ENCODE peak calls at places on chromosomes 11 and 22, in five cellular contexts. Y is A549, V is H1, L is tibial nerve, R is transverse colon. G is an unnamed sample.

GRCh38 chr22:29520851-29521250 is 32.7 kb downstream of the THOC5 start:
- DNase-seq in Y (no peak), V (no peak), L (no peak), R (no peak), G (no peak)

GRCh38 chr11:64864473-64865285 is 13.7 kb downstream of the EHD1 start:
- DNase-seq in Y (no peak), V (no peak), L (peak; percentile 42), R (peak; percentile 66), G (peak; percentile 75)

GRCh38 chr11:97794876-97795275 is 1225.9 kb upstream of the CNTN5 start:
- DNase-seq in Y (no peak), V (no peak), L (no peak), R (no peak), G (no peak)

GRCh38 chr11:23539556-23539955 is 679.3 kb upstream of the CCDC179 start:
- DNase-seq in Y (no peak), V (no peak), L (no peak), R (no peak), G (no peak)

GRCh38 chr22:36327922-36328551 is 59.7 kb downstream of the MYH9 start:
- DNase-seq in Y (no peak), V (no peak), L (no peak), R (no peak), G (no peak)

GRCh38 chr11:120130176-120130980 is 7.5 kb downstream of the TRIM29 start:
- DNase-seq in Y (no peak), V (no peak), L (no peak), R (peak; percentile 7), G (no peak)

GRCh38 chr11:45655831-45656230 is 9.6 kb downstream of the CHST1 start:
- DNase-seq in Y (no peak), V (no peak), L (no peak), R (no peak), G (no peak)

GRCh38 chr22:37764622-37765021 is 43.1 kb upstream of the GCAT start:
- DNase-seq in Y (no peak), V (no peak), L (no peak), R (no peak), G (peak; percentile 48)

GRCh38 chr11:67275606-67276409 is 9.5 kb downstream of the GRK2 start:
- DNase-seq in Y (no peak), V (no peak), L (no peak), R (no peak), G (no peak)

GRCh38 chr11:27694992-27695391 is 5.3 kb downstream of the BDNF start:
- DNase-seq in Y (no peak), V (no peak), L (no peak), R (no peak), G (no peak)

GRCh38 chr11:75776546-75776945 is 8.0 kb downstream of the DGAT2 start:
- DNase-seq in Y (no peak), V (no peak), L (no peak), R (no peak), G (peak; percentile 2)

GRCh38 chr11:75771646-75772410 is 3.2 kb downstream of the DGAT2 start:
- DNase-seq in Y (no peak), V (no peak), L (no peak), R (peak; percentile 14), G (peak; percentile 23)

GRCh38 chr11:75775056-75775455 is 6.5 kb downstream of the DGAT2 start:
- DNase-seq in Y (no peak), V (no peak), L (no peak), R (no peak), G (no peak)

GRCh38 chr11:75777461-75778110 is 9.0 kb downstream of the DGAT2 start:
- DNase-seq in Y (no peak), V (no peak), L (no peak), R (no peak), G (no peak)

GRCh38 chr11:75773595-75774353 is 5.2 kb downstream of the DGAT2 start:
- DNase-seq in Y (no peak), V (no peak), L (no peak), R (peak; percentile 18), G (no peak)
- TF ChIP-seq EP300 in Y (no peak), V (no peak), L (no peak), R (no peak), G (no peak)

DNA sequence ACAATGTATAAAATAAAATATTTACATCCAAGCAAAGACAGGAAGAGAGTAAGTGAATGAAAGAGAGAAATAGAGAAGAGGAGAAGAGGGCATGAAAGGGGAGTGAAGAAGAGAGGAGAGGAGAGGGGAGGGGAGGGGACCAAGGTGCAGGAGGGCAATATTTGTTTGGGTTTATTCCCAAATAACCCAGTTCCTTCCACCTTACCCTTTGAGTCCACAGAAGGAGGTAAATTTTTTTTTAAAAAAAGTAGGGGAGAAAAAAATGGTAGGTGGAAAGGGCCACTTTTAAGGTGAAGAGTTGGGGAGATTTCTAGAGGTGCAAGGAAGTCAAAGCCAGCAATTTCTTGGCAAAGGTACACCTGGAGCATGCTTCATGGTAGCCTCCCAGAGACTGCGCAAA is 2.1 kb upstream of the OR5AN1 start:
- DNase-seq in Y (no peak), V (no peak), L (no peak), R (no peak), G (no peak)
- H3K9me3 ChIP-seq in Y (no peaks in the 10 kb centered on the region), V (no peaks in the 10 kb centered on the region), L (peaks cover 4% of the 10 kb centered on the region), R (no peaks in the 10 kb centered on the region), G (no peaks in the 10 kb centered on the region)

DNA sequence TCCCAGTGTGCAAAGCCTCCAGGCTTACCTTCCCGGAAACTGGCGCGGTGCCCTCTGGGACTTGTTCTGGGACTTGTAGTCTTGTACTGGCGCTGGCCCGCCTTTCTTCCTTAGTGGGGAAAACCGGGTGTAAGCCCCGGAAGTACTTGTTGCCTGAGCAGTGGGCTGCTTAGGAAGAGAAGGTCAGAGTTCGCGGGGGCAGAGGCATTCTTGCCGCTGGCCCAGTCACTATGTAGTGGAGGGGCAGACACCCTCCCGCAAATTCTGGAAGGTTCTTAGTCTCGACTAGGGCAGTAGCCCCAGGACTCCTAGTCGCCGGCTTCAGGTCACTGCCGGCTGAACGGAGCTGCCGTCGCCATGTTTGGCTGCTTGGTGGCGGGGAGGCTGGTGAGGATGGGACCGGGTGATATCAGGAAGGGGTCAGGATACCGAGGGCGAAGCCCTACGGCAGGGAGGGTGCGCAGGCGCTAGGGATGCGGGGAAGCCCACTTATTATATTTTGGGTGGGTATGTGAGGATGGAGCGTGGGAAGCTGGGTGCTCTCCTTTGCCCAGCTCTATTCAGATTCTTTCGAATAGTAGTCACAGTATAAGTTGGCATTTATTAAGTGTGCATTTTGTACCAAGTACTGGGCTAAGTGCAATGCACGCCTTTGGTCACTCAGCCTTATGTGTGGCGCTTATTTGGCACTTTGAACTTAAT is at the start of gene HIKESHI:
- DNase-seq in Y (peak; percentile 93), V (peak; percentile 90), L (peak; percentile 100), R (peak; percentile 100), G (peak; percentile 99)
- TF ChIP-seq EP300 in Y (no peak), V (no peak), L (peak; percentile 91), R (no peak), G (no peak)

GRCh38 chr22:47304854-47305253 is 542.4 kb downstream of the TBC1D22A start:
- DNase-seq in Y (no peak), V (no peak), L (no peak), R (no peak), G (no peak)
- H3K9me3 ChIP-seq in Y (no peaks in the 10 kb centered on the region), V (peaks cover 95% of the 10 kb centered on the region), L (no peaks in the 10 kb centered on the region), R (no peaks in the 10 kb centered on the region), G (no peaks in the 10 kb centered on the region)

GRCh38 chr22:43128928-43129424 is 14.2 kb downstream of the MCAT start:
- DNase-seq in Y (no peak), V (peak; percentile 57), L (no peak), R (peak; percentile 77), G (no peak)

GRCh38 chr22:43129426-43130425 is 13.5 kb downstream of the MCAT start:
- DNase-seq in Y (no peak), V (no peak), L (no peak), R (no peak), G (no peak)

GRCh38 chr22:43128116-43128515 is 15.1 kb downstream of the MCAT start:
- DNase-seq in Y (no peak), V (no peak), L (no peak), R (peak; percentile 30), G (no peak)

GRCh38 chr22:43127166-43127908 is 15.9 kb downstream of the MCAT start:
- DNase-seq in Y (no peak), V (no peak), L (no peak), R (peak; percentile 88), G (no peak)

GRCh38 chr22:43126506-43127165 is 16.1 kb downstream of the BIK start:
- DNase-seq in Y (peak; percentile 85), V (peak; percentile 51), L (no peak), R (peak; percentile 72), G (no peak)
- TF ChIP-seq EP300 in Y (no peak), V (no peak), L (no peak), R (no peak), G (no peak)

GRCh38 chr22:49166211-49166610 is 661.5 kb downstream of the BRD1 start:
- DNase-seq in Y (no peak), V (no peak), L (no peak), R (no peak), G (no peak)

GRCh38 chr22:49163960-49164690 is 663.5 kb downstream of the BRD1 start:
- DNase-seq in Y (no peak), V (no peak), L (no peak), R (no peak), G (no peak)

GRCh38 chr22:49166746-49167145 is 660.9 kb downstream of the BRD1 start:
- DNase-seq in Y (no peak), V (no peak), L (no peak), R (no peak), G (no peak)

GRCh38 chr22:49163258-49163959 is 664.3 kb downstream of the BRD1 start:
- DNase-seq in Y (no peak), V (no peak), L (no peak), R (no peak), G (no peak)

GRCh38 chr22:49164773-49165320 is 662.8 kb downstream of the BRD1 start:
- DNase-seq in Y (no peak), V (no peak), L (no peak), R (no peak), G (no peak)
- H3K9me3 ChIP-seq in Y (no peaks in the 10 kb centered on the region), V (peaks cover 6% of the 10 kb centered on the region), L (peaks cover 5% of the 10 kb centered on the region), R (no peaks in the 10 kb centered on the region), G (no peaks in the 10 kb centered on the region)

GRCh38 chr11:86461892-86462291 is 87.2 kb downstream of the CCDC81 start:
- DNase-seq in Y (no peak), V (no peak), L (no peak), R (no peak), G (no peak)

GRCh38 chr11:86464509-86465221 is 90.0 kb downstream of the CCDC81 start:
- DNase-seq in Y (no peak), V (no peak), L (no peak), R (no peak), G (no peak)

GRCh38 chr11:86460461-86461404 is 86.0 kb downstream of the CCDC81 start:
- DNase-seq in Y (no peak), V (no peak), L (no peak), R (no peak), G (no peak)

GRCh38 chr11:86463955-86464354 is 89.3 kb downstream of the CCDC81 start:
- DNase-seq in Y (no peak), V (no peak), L (no peak), R (no peak), G (no peak)

GRCh38 chr11:86463120-86463519 is 88.4 kb downstream of the CCDC81 start:
- DNase-seq in Y (no peak), V (no peak), L (no peak), R (no peak), G (no peak)
- TF ChIP-seq EP300 in Y (no peak), V (no peak), L (no peak), R (no peak), G (no peak)